ENCODE peak calls at places on chromosomes 2 and 18, in seven cellular contexts. T is neural progenitor cell; S is CD8-positive, alpha-beta T cell; I is IMR-90; X is AG04449; V is mammary epithelial cell; M is colonic mucosa. D is an unnamed sample.

GRCh38 chr18:61530681-61531080 is 197.5 kb downstream of the CDH20 start:
- DNase-seq in M (no peak), V (no peak), I (no peak), S (no peak), X (no peak), T (no peak), D (no peak)

GRCh38 chr2:236105955-236106607 is 62.1 kb downstream of the GBX2 start:
- DNase-seq in M (no peak), T (no peak), X (no peak), I (no peak), S (no peak), V (no peak), D (no peak)

GRCh38 chr2:180657054-180657453 is 323.4 kb upstream of the UBE2E3 start:
- DNase-seq in S (no peak), X (no peak), T (no peak), M (no peak), I (peak), V (peak), D (no peak)

GRCh38 chr2:171174075-171174474 is 13.4 kb upstream of the TLK1 start:
- DNase-seq in I (no peak), X (no peak), S (no peak), M (no peak), T (no peak), V (peak), D (no peak)

GRCh38 chr2:164621761-164622105 is 451 bp upstream of the GRB14 start:
- DNase-seq in T (no peak), V (peak), M (no peak), I (no peak), X (no peak), S (no peak), D (no peak)

GRCh38 chr2:109297566-109298205 is 168.7 kb downstream of the SH3RF3 start:
- DNase-seq in V (no peak), X (no peak), I (no peak), S (no peak), T (no peak), M (no peak), D (no peak)

GRCh38 chr2:18243831-18244230 is 316.6 kb downstream of the RDH14 start:
- DNase-seq in T (no peak), S (no peak), X (no peak), I (peak), M (no peak), V (no peak), D (no peak)

GRCh38 chr2:188303363-188304031 is 11.8 kb downstream of the GULP1 start:
- DNase-seq in V (peak), X (no peak), M (no peak), T (peak), I (peak), S (no peak), D (no peak)

GRCh38 chr18:12283256-12283655 is 24.8 kb upstream of the TUBB6 start:
- DNase-seq in V (peak), I (peak), X (no peak), T (peak), S (no peak), M (no peak), D (no peak)

GRCh38 chr2:120205901-120206581 is 17.2 kb downstream of the TMEM185B start:
- DNase-seq in M (peak), T (peak), I (no peak), S (no peak), V (no peak), X (no peak), D (no peak)

GRCh38 chr2:204024503-204024902 is 87.9 kb downstream of the ICOS start:
- DNase-seq in V (peak), M (peak), S (no peak), I (peak), T (peak), X (no peak), D (no peak)

GRCh38 chr2:17627434-17627833 is 86.9 kb downstream of the VSNL1 start:
- DNase-seq in I (no peak), X (no peak), V (peak), S (no peak), T (no peak), M (no peak), D (no peak)

GRCh38 chr2:43067254-43068052 is 159.0 kb downstream of the ZFP36L2 start:
- DNase-seq in M (no peak), S (no peak), V (no peak), X (no peak), T (peak), I (no peak), D (no peak)

GRCh38 chr2:6955523-6956136 is 38.4 kb downstream of the RNF144A start:
- DNase-seq in T (peak), S (no peak), I (no peak), X (no peak), M (no peak), V (no peak), D (no peak)

GRCh38 chr18:8800445-8800844 is 95.1 kb downstream of the MTCL1 start:
- DNase-seq in I (peak), X (peak), S (no peak), M (no peak), T (peak), V (peak), D (no peak)

GRCh38 chr2:15471606-15472005 is 89.5 kb downstream of the NBAS start:
- DNase-seq in T (no peak), S (no peak), M (no peak), I (no peak), V (no peak), X (no peak), D (no peak)

GRCh38 chr2:41847744-41848441 is 199.9 kb upstream of the PKDCC start:
- DNase-seq in X (no peak), M (no peak), V (peak), T (no peak), I (peak), S (no peak), D (no peak)

GRCh38 chr2:37892436-37893114 is 32.5 kb upstream of the RMDN2 start:
- DNase-seq in I (no peak), S (no peak), M (no peak), V (no peak), T (no peak), X (no peak), D (no peak)

GRCh38 chr2:174337337-174338154 is 2.8 kb downstream of the SP9 start:
- DNase-seq in X (no peak), I (no peak), V (peak), S (no peak), T (peak), M (no peak), D (no peak)

GRCh38 chr18:75433098-75433497 is 5.6 kb upstream of the SMIM21 start:
- DNase-seq in X (no peak), I (no peak), M (no peak), S (no peak), T (peak), V (no peak), D (no peak)

GRCh38 chr18:35713545-35713944 is 132.0 kb downstream of the GALNT1 start:
- DNase-seq in V (no peak), S (no peak), I (peak), X (no peak), T (no peak), M (no peak), D (no peak)

GRCh38 chr2:149661844-149662243 is 74.3 kb upstream of the MMADHC start:
- DNase-seq in X (peak), I (peak), M (peak), V (peak), S (no peak), T (no peak), D (no peak)

GRCh38 chr2:68889500-68889899 is 18.3 kb upstream of the BMP10 start:
- DNase-seq in V (no peak), X (no peak), I (peak), M (no peak), S (no peak), T (no peak), D (no peak)

GRCh38 chr2:38474058-38474457 is 97.0 kb upstream of the ATL2 start:
- DNase-seq in X (no peak), I (no peak), T (no peak), S (no peak), M (no peak), V (no peak), D (no peak)

GRCh38 chr2:199596549-199596948 is 138.8 kb upstream of the SATB2 start:
- DNase-seq in I (peak), S (no peak), T (peak), V (peak), X (no peak), M (peak), D (no peak)

GRCh38 chr2:145692971-145693478 is 1173.1 kb upstream of the ZEB2 start:
- DNase-seq in T (no peak), S (no peak), V (peak), I (peak), M (no peak), X (no peak), D (no peak)

GRCh38 chr2:235500110-235500760 is 6.4 kb downstream of the AGAP1 start:
- DNase-seq in M (no peak), X (no peak), V (no peak), S (no peak), I (no peak), T (no peak), D (no peak)

GRCh38 chr2:234425923-234426603 is 70.8 kb downstream of the ARL4C start:
- DNase-seq in M (peak), T (no peak), V (peak), S (peak), X (no peak), I (no peak), D (no peak)

GRCh38 chr2:70643715-70644114 is 90.1 kb upstream of the TGFA start:
- DNase-seq in I (no peak), X (no peak), V (peak), M (peak), S (no peak), T (peak), D (no peak)

GRCh38 chr2:70641263-70641784 is 87.7 kb upstream of the TGFA start:
- DNase-seq in V (peak), T (no peak), S (no peak), I (peak), X (no peak), M (no peak), D (no peak)

GRCh38 chr2:70647873-70648481 is 94.4 kb upstream of the TGFA start:
- DNase-seq in T (peak), X (no peak), M (peak), S (peak), V (peak), I (peak), D (peak)

GRCh38 chr2:70646429-70646828 is 92.8 kb upstream of the TGFA start:
- DNase-seq in T (no peak), S (no peak), V (no peak), I (no peak), M (peak), X (no peak), D (no peak)

GRCh38 chr2:70645733-70646420 is 92.3 kb upstream of the TGFA start:
- DNase-seq in I (no peak), S (no peak), V (no peak), X (no peak), M (peak), T (peak), D (no peak)
- TF ChIP-seq CTCF in I (peak), S (no peak), V (no peak), X (no peak), M (peak), T (peak), D (no peak)

DNA sequence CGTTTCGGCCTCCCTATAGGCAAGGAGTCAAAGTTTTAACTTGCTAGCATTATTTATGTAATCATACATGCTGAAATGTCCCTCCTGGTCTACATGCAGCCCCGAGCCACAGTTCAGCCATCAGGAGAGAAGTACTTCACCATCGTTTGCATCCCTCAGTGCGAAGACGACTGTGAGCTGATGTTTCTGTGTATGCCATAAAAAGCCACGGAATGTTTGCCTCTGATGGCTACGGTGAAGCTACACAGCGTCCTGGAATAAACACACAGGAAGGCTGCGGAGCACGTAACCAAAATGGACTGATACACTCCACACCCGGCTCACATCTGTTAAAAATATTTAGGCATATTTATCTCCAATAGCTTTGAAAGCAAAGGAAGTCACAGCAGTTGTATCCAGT is 4.3 kb upstream of the SALL3 start:
- DNase-seq in V (no peak), X (no peak), M (no peak), S (no peak), T (peak), I (no peak), D (no peak)
- H3K4me3 ChIP-seq in V (no peak), X (no peak), M (no peak), S (no peak), T (no peak), I (no peak), D (no peak)

DNA sequence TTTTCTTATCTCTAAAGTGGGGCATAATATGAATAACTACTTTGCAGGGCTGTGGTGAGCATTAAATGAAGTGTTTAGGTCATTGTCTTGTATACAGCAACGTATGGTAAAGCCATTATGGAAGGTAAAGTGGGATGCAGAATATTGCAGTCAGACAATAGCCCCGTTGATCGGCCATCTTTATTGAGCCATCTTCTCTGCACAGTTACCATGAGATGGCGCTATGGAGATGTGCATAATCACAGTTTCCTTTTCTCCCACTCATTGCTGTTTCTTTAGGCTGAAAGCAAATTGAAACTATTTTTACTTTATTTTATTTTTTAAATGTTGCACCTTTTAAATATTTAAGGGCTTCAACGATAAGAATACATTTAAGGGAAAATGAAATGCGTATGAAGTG is 108.9 kb downstream of the THSD7B start:
- DNase-seq in V (no peak), I (no peak), S (no peak), T (peak), X (no peak), M (no peak), D (no peak)
- TF ChIP-seq CTCF in V (peak), I (no peak), S (no peak), T (peak), X (no peak), M (no peak), D (peak)

DNA sequence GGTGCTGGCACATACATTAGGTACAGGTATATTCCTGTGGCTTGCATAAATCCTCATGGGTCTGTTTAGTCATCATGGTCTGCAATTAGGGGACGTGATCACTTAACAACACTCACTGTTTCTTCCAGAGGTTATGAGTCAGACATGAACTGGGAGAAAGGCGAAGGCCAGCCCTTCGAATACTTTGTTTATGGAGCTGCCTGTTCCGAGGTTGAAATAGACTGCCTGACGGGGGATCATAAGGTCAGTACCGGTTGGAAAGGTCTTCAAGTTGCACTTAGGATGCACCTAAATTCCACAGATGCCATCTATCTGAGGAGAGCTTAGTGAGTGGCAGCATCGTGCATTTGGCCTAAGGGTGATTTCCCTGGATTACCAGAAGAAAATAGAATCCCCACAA is 76.9 kb downstream of the AOX1 start:
- DNase-seq in V (peak), X (no peak), M (no peak), S (no peak), T (no peak), I (peak), D (no peak)
- H3K4me3 ChIP-seq in V (no peak), X (no peak), M (no peak), S (no peak), T (no peak), I (no peak), D (no peak)

DNA sequence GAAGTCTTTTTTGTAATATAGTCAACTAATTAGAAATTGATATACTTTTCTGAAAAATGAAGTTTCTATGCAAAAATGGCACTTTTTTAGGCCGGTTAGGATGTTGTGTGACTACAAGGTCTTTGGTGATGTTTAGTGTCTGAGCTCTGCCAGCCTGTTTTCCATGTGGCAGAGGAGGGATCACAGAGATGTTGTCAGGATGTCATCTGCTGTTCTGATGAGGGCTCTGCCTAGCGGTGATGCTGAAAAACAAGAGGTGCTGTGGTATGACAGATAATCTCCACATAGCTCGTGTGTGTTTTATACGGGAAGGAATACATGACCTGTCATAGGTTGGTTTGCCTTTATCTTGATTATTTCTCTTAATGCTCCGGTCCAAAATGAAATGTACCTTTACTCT is 12.0 kb upstream of the IAH1 start:
- DNase-seq in S (no peak), X (no peak), M (no peak), V (no peak), T (no peak), I (no peak), D (no peak)
- TF ChIP-seq CTCF in S (no peak), X (no peak), M (no peak), V (no peak), T (no peak), I (no peak), D (no peak)

GRCh38 chr2:217941339-217941738 is 61.5 kb downstream of the TNS1 start:
- DNase-seq in T (no peak), X (no peak), V (no peak), S (no peak), M (no peak), I (no peak), D (no peak)
- H3K4me3 ChIP-seq in T (no peak), X (peak), V (no peak), S (no peak), M (peak), I (no peak), D (peak)

GRCh38 chr2:239363946-239364637 is 36.7 kb downstream of the HDAC4 start:
- DNase-seq in M (no peak), V (no peak), I (no peak), X (no peak), S (no peak), T (no peak), D (no peak)
- TF ChIP-seq CTCF in M (no peak), V (no peak), I (no peak), X (no peak), S (no peak), T (peak), D (no peak)

GRCh38 chr18:79677840-79678239 is 1.8 kb upstream of the CTDP1 start:
- DNase-seq in T (no peak), I (no peak), M (no peak), X (no peak), V (no peak), S (no peak), D (no peak)
- H3K4me3 ChIP-seq in T (peak), I (no peak), M (no peak), X (peak), V (peak), S (no peak), D (no peak)

GRCh38 chr2:54664238-54664786 is 59.1 kb upstream of the EML6 start:
- DNase-seq in T (no peak), S (no peak), M (no peak), V (no peak), X (no peak), I (no peak), D (no peak)

GRCh38 chr2:54658548-54659207 is 64.8 kb upstream of the EML6 start:
- DNase-seq in M (no peak), V (peak), S (no peak), I (peak), X (no peak), T (no peak), D (no peak)

GRCh38 chr2:54663424-54664030 is 59.9 kb upstream of the EML6 start:
- DNase-seq in T (no peak), S (no peak), V (no peak), X (no peak), M (no peak), I (no peak), D (no peak)

GRCh38 chr2:54657664-54658083 is 65.8 kb upstream of the EML6 start:
- DNase-seq in M (peak), T (peak), S (no peak), X (no peak), I (peak), V (no peak), D (no peak)

DNA sequence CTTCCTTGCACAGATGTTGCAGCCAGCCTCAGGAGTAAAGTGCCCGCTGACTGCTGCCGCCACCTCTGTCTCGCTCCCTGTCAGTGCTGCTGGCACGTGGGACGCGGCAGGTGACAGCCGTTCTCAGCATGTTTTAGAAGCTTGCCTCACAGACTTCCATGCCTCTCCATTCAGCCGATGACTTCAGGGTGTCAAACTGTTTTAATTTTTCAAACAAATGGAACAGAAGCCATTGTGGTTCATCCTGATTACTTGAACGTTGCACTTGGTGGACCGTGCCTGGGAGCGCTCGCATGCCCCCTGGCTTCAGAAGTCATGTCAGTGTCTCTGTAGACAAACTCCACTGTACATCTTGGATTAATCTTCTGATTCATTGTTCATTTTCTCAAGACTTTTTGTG is 62.7 kb upstream of the EML6 start:
- DNase-seq in S (no peak), T (no peak), I (no peak), V (no peak), X (no peak), M (no peak), D (no peak)
- TF ChIP-seq CTCF in S (no peak), T (no peak), I (no peak), V (no peak), X (no peak), M (no peak), D (peak)